ENCODE peak calls at places on chromosomes 6 and 20, in ten cellular contexts. I is stomach, F is transverse colon, S is prostate gland, J is spleen, D is sigmoid colon, W is HCT116, R is HepG2, V is GM23338, X is Panc1. K is an unnamed sample.

GRCh38 chr6:87102296-87102695 is 7.4 kb upstream of the CGA start:
- DNase-seq in F (no peak), I (no peak), R (no peak), D (no peak), W (no peak), S (no peak), X (no peak), J (no peak), V (no peak), K (no peak)

GRCh38 chr6:77401231-77401630 is 62.1 kb downstream of the HTR1B start:
- DNase-seq in F (no peak), X (no peak), S (no peak), J (no peak), R (no peak), V (no peak), I (no peak), D (no peak), W (no peak), K (no peak)

GRCh38 chr6:137920331-137920730 is 53.3 kb downstream of the TNFAIP3 start:
- DNase-seq in R (no peak), F (no peak), I (no peak), D (no peak), S (no peak), X (no peak), V (no peak), J (no peak), W (no peak), K (no peak)

GRCh38 chr6:113047148-113047547 is 700.0 kb downstream of the RFPL4B start:
- DNase-seq in J (no peak), V (no peak), F (no peak), S (no peak), X (no peak), D (no peak), I (no peak), R (no peak), W (no peak), K (no peak)

GRCh38 chr6:149329529-149329928 is 12.0 kb downstream of the TAB2 start:
- DNase-seq in R (no peak), W (no peak), J (no peak), S (no peak), V (no peak), X (no peak), I (no peak), F (no peak), D (no peak), K (no peak)

GRCh38 chr6:106411643-106412200 is 51.2 kb downstream of the CRYBG1 start:
- DNase-seq in X (no peak), W (no peak), F (peak; percentile 14), R (no peak), J (no peak), S (no peak), V (peak; percentile 39), D (no peak), I (no peak), K (no peak)

GRCh38 chr20:3804781-3805180 is 8.7 kb downstream of the CDC25B start:
- DNase-seq in J (peak; percentile 70), D (no peak), X (no peak), S (no peak), I (no peak), R (no peak), W (no peak), V (no peak), F (no peak), K (peak; percentile 62)

GRCh38 chr6:17289491-17290106 is 8.4 kb downstream of the RBM24 start:
- DNase-seq in D (peak; percentile 93), I (no peak), R (no peak), S (peak; percentile 5), V (no peak), W (no peak), J (no peak), X (no peak), F (peak; percentile 35), K (peak; percentile 93)

GRCh38 chr6:22642254-22642653 is 72.9 kb downstream of the HDGFL1 start:
- DNase-seq in S (no peak), X (no peak), J (no peak), V (no peak), D (no peak), F (no peak), R (no peak), I (no peak), W (no peak), K (no peak)

GRCh38 chr6:170033666-170034065 is 257.2 kb downstream of the DLL1 start:
- DNase-seq in W (no peak), S (no peak), J (peak; percentile 22), D (peak; percentile 19), X (no peak), V (no peak), F (peak; percentile 3), I (peak; percentile 15), R (no peak), K (no peak)

GRCh38 chr20:5549200-5549599 is 201.0 kb upstream of the SHLD1 start:
- DNase-seq in V (no peak), S (no peak), X (no peak), W (no peak), J (no peak), R (no peak), D (no peak), I (no peak), F (no peak), K (no peak)

GRCh38 chr20:5551621-5552020 is 198.6 kb upstream of the SHLD1 start:
- DNase-seq in X (no peak), S (no peak), D (no peak), V (no peak), R (no peak), F (no peak), J (no peak), W (no peak), I (no peak), K (no peak)

GRCh38 chr20:5553194-5553815 is 196.9 kb upstream of the SHLD1 start:
- DNase-seq in D (no peak), J (no peak), X (no peak), I (no peak), S (no peak), V (peak; percentile 39), R (no peak), W (no peak), F (no peak), K (no peak)

GRCh38 chr20:5550738-5551529 is 199.3 kb upstream of the SHLD1 start:
- DNase-seq in I (no peak), D (no peak), V (no peak), R (no peak), X (no peak), W (no peak), S (no peak), F (no peak), J (no peak), K (no peak)

GRCh38 chr20:5552154-5552553 is 198.0 kb upstream of the SHLD1 start:
- DNase-seq in D (no peak), W (no peak), S (no peak), R (no peak), V (no peak), J (no peak), I (no peak), F (no peak), X (no peak), K (no peak)
- H3K36me3 ChIP-seq in D (peaks cover 3% of the 10 kb centered on the region), W (peaks cover 12% of the 10 kb centered on the region), S (no peaks in the 10 kb centered on the region), R (peaks cover 15% of the 10 kb centered on the region), V (no peaks in the 10 kb centered on the region), J (peaks cover 100% of the 10 kb centered on the region), I (peaks cover 80% of the 10 kb centered on the region), F (no peaks in the 10 kb centered on the region), X (peaks cover 3% of the 10 kb centered on the region), K (peaks cover 47% of the 10 kb centered on the region)

DNA sequence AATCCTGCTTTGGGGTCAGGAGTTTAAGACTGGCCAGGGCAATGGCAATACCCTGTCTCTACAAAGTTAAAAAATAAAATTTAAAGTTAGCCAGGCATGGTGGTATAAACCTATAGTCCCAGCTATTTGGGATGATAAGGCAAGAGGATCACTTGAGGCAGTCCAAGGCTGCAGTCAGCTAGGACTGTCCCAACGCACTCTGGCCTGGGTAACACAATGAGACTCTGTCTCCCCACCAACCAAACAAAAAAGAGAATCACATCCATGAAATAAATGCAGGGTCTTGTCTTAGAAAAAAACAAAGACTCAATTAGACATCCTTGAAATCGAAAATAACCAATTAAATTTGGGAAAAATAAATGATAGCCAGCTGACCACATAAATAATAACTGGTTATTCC is 88.9 kb downstream of the PHIP start:
- DNase-seq in D (no peak), X (no peak), V (no peak), S (no peak), F (no peak), J (no peak), W (no peak), I (no peak), R (no peak), K (no peak)
- H3K4me1 ChIP-seq in D (no peaks in the 10 kb centered on the region), X (no peaks in the 10 kb centered on the region), V (no peaks in the 10 kb centered on the region), S (no peaks in the 10 kb centered on the region), F (no peaks in the 10 kb centered on the region), J (no peaks in the 10 kb centered on the region), W (no peaks in the 10 kb centered on the region), I (no peaks in the 10 kb centered on the region), R (no peaks in the 10 kb centered on the region), K (no peaks in the 10 kb centered on the region)

DNA sequence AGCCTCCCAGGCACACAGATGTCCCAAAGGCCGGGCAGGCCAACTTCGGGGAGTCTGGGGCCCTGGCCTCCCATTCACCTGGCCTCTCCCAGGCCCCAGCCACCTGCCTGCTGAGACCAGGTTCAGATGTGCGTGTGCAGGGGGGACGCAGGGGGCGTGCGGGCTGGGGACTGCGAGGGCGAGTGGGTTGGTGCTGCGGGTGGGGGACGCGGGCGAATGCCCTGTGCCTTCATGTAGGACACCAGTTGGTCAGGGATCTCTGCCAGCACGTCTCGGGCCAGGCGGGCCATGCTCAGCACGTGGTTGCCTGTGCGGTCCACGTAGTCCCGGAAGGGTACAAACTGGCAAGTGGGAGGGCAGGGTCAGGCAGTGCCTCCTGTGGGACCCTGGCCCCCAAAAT is 44.5 kb downstream of the RAB44 start:
- DNase-seq in R (no peak), D (no peak), S (no peak), W (no peak), X (no peak), J (no peak), I (no peak), F (no peak), V (no peak), K (peak; percentile 80)
- TF ChIP-seq POLR2AphosphoS5 in R (no peak), D (no peak), S (no peak), W (no peak), X (no peak), J (no peak), I (no peak), F (no peak), V (no peak), K (no peak)

DNA sequence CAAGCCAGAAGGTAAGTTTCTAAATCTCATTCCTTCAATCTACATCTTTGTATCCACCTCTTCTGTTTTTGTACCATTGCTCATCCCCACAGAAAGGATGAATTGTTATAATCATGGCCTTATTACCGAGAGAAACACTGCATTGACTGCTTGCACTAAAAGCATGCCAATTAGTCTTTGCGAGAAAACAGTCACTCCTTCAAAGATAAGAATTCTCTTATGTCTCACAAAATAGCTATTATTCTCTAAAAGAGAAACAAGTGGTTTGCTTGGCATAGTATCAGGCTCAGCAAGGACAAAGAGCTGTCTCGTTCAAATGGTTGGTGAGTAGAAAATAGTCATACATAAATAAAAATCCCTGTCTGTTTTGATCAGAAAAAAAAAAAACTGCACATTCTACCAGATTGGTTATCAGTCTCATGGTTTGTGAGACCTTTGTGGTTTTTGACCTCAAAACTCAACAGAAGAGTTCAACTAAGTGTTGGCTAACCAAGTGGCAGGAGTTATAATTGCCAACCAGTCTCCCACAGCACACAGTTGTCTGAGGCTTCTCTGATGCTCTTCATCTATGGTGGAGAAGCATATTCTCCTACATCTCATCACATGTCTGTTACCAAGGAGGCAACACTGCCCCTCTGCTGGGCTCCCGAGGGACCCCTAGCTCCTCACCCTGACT is 35.1 kb upstream of the ARMH2 start:
- DNase-seq in X (no peak), F (no peak), I (no peak), D (no peak), S (no peak), W (no peak), V (no peak), R (no peak), J (no peak), K (no peak)
- H3K36me3 ChIP-seq in X (no peaks in the 10 kb centered on the region), F (no peaks in the 10 kb centered on the region), I (peaks cover 34% of the 10 kb centered on the region), D (no peaks in the 10 kb centered on the region), S (no peaks in the 10 kb centered on the region), W (no peaks in the 10 kb centered on the region), V (no peaks in the 10 kb centered on the region), R (no peaks in the 10 kb centered on the region), J (peaks cover 98% of the 10 kb centered on the region), K (peaks cover 34% of the 10 kb centered on the region)